ENCODE peak calls at places on chromosome 21, in seven cellular contexts. One of them, this sample, is unnamed.

GRCh38 chr21:32819702-32820101 is 48.1 kb upstream of the PAXBP1 start:
- DNase-seq in AG08396: peak; percentile 69
- DNase-seq in neural crest cell: no peak
- DNase-seq in stromal cell of bone marrow: peak; percentile 95
- DNase-seq in activated gamma-delta T cell treated with Interleukin-2 at 50 U/mL for 16 hours: no peak
- DNase-seq in endothelial cell: no peak
- DNase-seq in heart left ventricle: peak; percentile 58
- DNase-seq in this sample: no peak

GRCh38 chr21:33975548-33976081 is 60.0 kb upstream of the ATP5PO start:
- DNase-seq in AG08396: no peak
- DNase-seq in neural crest cell: no peak
- DNase-seq in stromal cell of bone marrow: no peak
- DNase-seq in activated gamma-delta T cell treated with Interleukin-2 at 50 U/mL for 16 hours: peak; percentile 73
- DNase-seq in endothelial cell: no peak
- DNase-seq in heart left ventricle: no peak
- DNase-seq in this sample: no peak

GRCh38 chr21:28712396-28712795 is 280.3 kb downstream of the LTN1 start:
- DNase-seq in AG08396: no peak
- DNase-seq in neural crest cell: no peak
- DNase-seq in stromal cell of bone marrow: no peak
- DNase-seq in activated gamma-delta T cell treated with Interleukin-2 at 50 U/mL for 16 hours: no peak
- DNase-seq in endothelial cell: no peak
- DNase-seq in heart left ventricle: no peak
- DNase-seq in this sample: no peak

GRCh38 chr21:32705139-32705538 is 22.7 kb downstream of the SYNJ1 start:
- DNase-seq in AG08396: peak; percentile 28
- DNase-seq in neural crest cell: no peak
- DNase-seq in stromal cell of bone marrow: no peak
- DNase-seq in activated gamma-delta T cell treated with Interleukin-2 at 50 U/mL for 16 hours: no peak
- DNase-seq in endothelial cell: no peak
- DNase-seq in heart left ventricle: no peak
- DNase-seq in this sample: no peak

GRCh38 chr21:26849428-26850115 is 4.4 kb upstream of the ADAMTS1 start:
- DNase-seq in AG08396: peak; percentile 35
- DNase-seq in neural crest cell: no peak
- DNase-seq in stromal cell of bone marrow: no peak
- DNase-seq in activated gamma-delta T cell treated with Interleukin-2 at 50 U/mL for 16 hours: no peak
- DNase-seq in endothelial cell: no peak
- DNase-seq in heart left ventricle: no peak
- DNase-seq in this sample: no peak

GRCh38 chr21:33157303-33157702 is 72.4 kb upstream of the IFNAR2 start:
- DNase-seq in AG08396: no peak
- DNase-seq in neural crest cell: no peak
- DNase-seq in stromal cell of bone marrow: no peak
- DNase-seq in activated gamma-delta T cell treated with Interleukin-2 at 50 U/mL for 16 hours: no peak
- DNase-seq in endothelial cell: no peak
- DNase-seq in heart left ventricle: no peak
- DNase-seq in this sample: no peak

GRCh38 chr21:31872072-31872451 is 758 bp upstream of the HUNK start:
- DNase-seq in AG08396: no peak
- DNase-seq in neural crest cell: no peak
- DNase-seq in stromal cell of bone marrow: no peak
- DNase-seq in activated gamma-delta T cell treated with Interleukin-2 at 50 U/mL for 16 hours: no peak
- DNase-seq in endothelial cell: no peak
- DNase-seq in heart left ventricle: no peak
- DNase-seq in this sample: no peak

GRCh38 chr21:32886339-32886738 is 114.8 kb upstream of the PAXBP1 start:
- DNase-seq in AG08396: no peak
- DNase-seq in neural crest cell: no peak
- DNase-seq in stromal cell of bone marrow: no peak
- DNase-seq in activated gamma-delta T cell treated with Interleukin-2 at 50 U/mL for 16 hours: peak; percentile 9
- DNase-seq in endothelial cell: no peak
- DNase-seq in heart left ventricle: no peak
- DNase-seq in this sample: no peak

GRCh38 chr21:44611551-44611950 is 328 bp upstream of the KRTAP10-8 start:
- DNase-seq in AG08396: no peak
- DNase-seq in neural crest cell: no peak
- DNase-seq in stromal cell of bone marrow: no peak
- DNase-seq in activated gamma-delta T cell treated with Interleukin-2 at 50 U/mL for 16 hours: no peak
- DNase-seq in endothelial cell: no peak
- DNase-seq in heart left ventricle: no peak
- DNase-seq in this sample: no peak

GRCh38 chr21:42175110-42175710 is 43.7 kb upstream of the ABCG1 start:
- DNase-seq in AG08396: no peak
- DNase-seq in neural crest cell: no peak
- DNase-seq in stromal cell of bone marrow: no peak
- DNase-seq in activated gamma-delta T cell treated with Interleukin-2 at 50 U/mL for 16 hours: no peak
- DNase-seq in endothelial cell: no peak
- DNase-seq in heart left ventricle: no peak
- DNase-seq in this sample: no peak

GRCh38 chr21:42561742-42562141 is 48.1 kb downstream of the SLC37A1 start:
- DNase-seq in AG08396: no peak
- DNase-seq in neural crest cell: no peak
- DNase-seq in stromal cell of bone marrow: no peak
- DNase-seq in activated gamma-delta T cell treated with Interleukin-2 at 50 U/mL for 16 hours: no peak
- DNase-seq in endothelial cell: no peak
- DNase-seq in heart left ventricle: no peak
- DNase-seq in this sample: no peak

GRCh38 chr21:29289317-29289716 is 9.4 kb upstream of the BACH1 start:
- DNase-seq in AG08396: no peak
- DNase-seq in neural crest cell: no peak
- DNase-seq in stromal cell of bone marrow: no peak
- DNase-seq in activated gamma-delta T cell treated with Interleukin-2 at 50 U/mL for 16 hours: no peak
- DNase-seq in endothelial cell: no peak
- DNase-seq in heart left ventricle: no peak
- DNase-seq in this sample: no peak

GRCh38 chr21:35044770-35045538 is 4.1 kb downstream of the RUNX1 start:
- DNase-seq in AG08396: no peak
- DNase-seq in neural crest cell: no peak
- DNase-seq in stromal cell of bone marrow: no peak
- DNase-seq in activated gamma-delta T cell treated with Interleukin-2 at 50 U/mL for 16 hours: no peak
- DNase-seq in endothelial cell: no peak
- DNase-seq in heart left ventricle: no peak
- DNase-seq in this sample: no peak

GRCh38 chr21:43767980-43768867 is 7.9 kb downstream of the CSTB start:
- DNase-seq in AG08396: peak; percentile 61
- DNase-seq in neural crest cell: no peak
- DNase-seq in stromal cell of bone marrow: peak; percentile 70
- DNase-seq in activated gamma-delta T cell treated with Interleukin-2 at 50 U/mL for 16 hours: no peak
- DNase-seq in endothelial cell: no peak
- DNase-seq in heart left ventricle: no peak
- DNase-seq in this sample: no peak

GRCh38 chr21:43864806-43865470 is at the start of gene AGPAT3:
- DNase-seq in AG08396: peak; percentile 58
- DNase-seq in neural crest cell: no peak
- DNase-seq in stromal cell of bone marrow: no peak
- DNase-seq in activated gamma-delta T cell treated with Interleukin-2 at 50 U/mL for 16 hours: peak; percentile 32
- DNase-seq in endothelial cell: no peak
- DNase-seq in heart left ventricle: peak; percentile 35
- DNase-seq in this sample: peak; percentile 61

GRCh38 chr21:20997633-20998455 is at the start of gene NCAM2:
- DNase-seq in AG08396: peak; percentile 85
- DNase-seq in neural crest cell: peak; percentile 67
- DNase-seq in stromal cell of bone marrow: peak; percentile 44
- DNase-seq in activated gamma-delta T cell treated with Interleukin-2 at 50 U/mL for 16 hours: peak; percentile 49
- DNase-seq in endothelial cell: peak; percentile 79
- DNase-seq in heart left ventricle: peak; percentile 78
- DNase-seq in this sample: peak; percentile 69

GRCh38 chr21:26391166-26391565 is 181.9 kb downstream of the CYYR1 start:
- DNase-seq in AG08396: no peak
- DNase-seq in neural crest cell: no peak
- DNase-seq in stromal cell of bone marrow: no peak
- DNase-seq in activated gamma-delta T cell treated with Interleukin-2 at 50 U/mL for 16 hours: no peak
- DNase-seq in endothelial cell: no peak
- DNase-seq in heart left ventricle: no peak
- DNase-seq in this sample: no peak

GRCh38 chr21:19510653-19511052 is 1107.1 kb upstream of the TMPRSS15 start:
- DNase-seq in AG08396: no peak
- DNase-seq in neural crest cell: no peak
- DNase-seq in stromal cell of bone marrow: no peak
- DNase-seq in activated gamma-delta T cell treated with Interleukin-2 at 50 U/mL for 16 hours: no peak
- DNase-seq in endothelial cell: no peak
- DNase-seq in heart left ventricle: no peak
- DNase-seq in this sample: no peak

GRCh38 chr21:44758781-44759627 is 42.6 kb downstream of the UBE2G2 start:
- DNase-seq in AG08396: no peak
- DNase-seq in neural crest cell: no peak
- DNase-seq in stromal cell of bone marrow: no peak
- DNase-seq in activated gamma-delta T cell treated with Interleukin-2 at 50 U/mL for 16 hours: no peak
- DNase-seq in endothelial cell: no peak
- DNase-seq in heart left ventricle: no peak
- DNase-seq in this sample: peak; percentile 47

GRCh38 chr21:44285547-44285992 is at the start of gene AIRE:
- DNase-seq in AG08396: peak; percentile 73
- DNase-seq in neural crest cell: no peak
- DNase-seq in stromal cell of bone marrow: no peak
- DNase-seq in activated gamma-delta T cell treated with Interleukin-2 at 50 U/mL for 16 hours: no peak
- DNase-seq in endothelial cell: no peak
- DNase-seq in heart left ventricle: no peak
- DNase-seq in this sample: no peak

GRCh38 chr21:37532868-37533780 is 166.6 kb downstream of the DYRK1A start:
- DNase-seq in AG08396: no peak
- DNase-seq in neural crest cell: no peak
- DNase-seq in stromal cell of bone marrow: no peak
- DNase-seq in activated gamma-delta T cell treated with Interleukin-2 at 50 U/mL for 16 hours: no peak
- DNase-seq in endothelial cell: no peak
- DNase-seq in heart left ventricle: peak; percentile 53
- DNase-seq in this sample: no peak

GRCh38 chr21:43312751-43313169 is 114.2 kb downstream of the SIK1 start:
- DNase-seq in AG08396: no peak
- DNase-seq in neural crest cell: no peak
- DNase-seq in stromal cell of bone marrow: no peak
- DNase-seq in activated gamma-delta T cell treated with Interleukin-2 at 50 U/mL for 16 hours: no peak
- DNase-seq in endothelial cell: no peak
- DNase-seq in heart left ventricle: no peak
- DNase-seq in this sample: no peak

GRCh38 chr21:45277101-45278045 is 10.3 kb downstream of the POFUT2 start:
- DNase-seq in AG08396: no peak
- DNase-seq in neural crest cell: no peak
- DNase-seq in stromal cell of bone marrow: no peak
- DNase-seq in activated gamma-delta T cell treated with Interleukin-2 at 50 U/mL for 16 hours: no peak
- DNase-seq in endothelial cell: no peak
- DNase-seq in heart left ventricle: no peak
- DNase-seq in this sample: peak; percentile 49

GRCh38 chr21:22438428-22439086 is 1440.3 kb downstream of the NCAM2 start:
- DNase-seq in AG08396: no peak
- DNase-seq in neural crest cell: no peak
- DNase-seq in stromal cell of bone marrow: no peak
- DNase-seq in activated gamma-delta T cell treated with Interleukin-2 at 50 U/mL for 16 hours: no peak
- DNase-seq in endothelial cell: no peak
- DNase-seq in heart left ventricle: no peak
- DNase-seq in this sample: no peak

GRCh38 chr21:43902441-43902840 is 37.4 kb downstream of the AGPAT3 start:
- DNase-seq in AG08396: peak; percentile 71
- DNase-seq in neural crest cell: no peak
- DNase-seq in stromal cell of bone marrow: no peak
- DNase-seq in activated gamma-delta T cell treated with Interleukin-2 at 50 U/mL for 16 hours: no peak
- DNase-seq in endothelial cell: no peak
- DNase-seq in heart left ventricle: no peak
- DNase-seq in this sample: no peak

GRCh38 chr21:35237287-35237686 is 188.2 kb upstream of the RUNX1 start:
- DNase-seq in AG08396: no peak
- DNase-seq in neural crest cell: no peak
- DNase-seq in stromal cell of bone marrow: no peak
- DNase-seq in activated gamma-delta T cell treated with Interleukin-2 at 50 U/mL for 16 hours: no peak
- DNase-seq in endothelial cell: no peak
- DNase-seq in heart left ventricle: no peak
- DNase-seq in this sample: no peak

This sample was measured in right lobe of liver.